ENCODE peak calls at places on chromosomes 11 and 22, in eight cellular contexts. X is body of pancreas, W is right lobe of liver, Q is suprapubic skin, L is upper lobe of right lung, C is mammary epithelial cell, J is ovary, Y is Peyer's patch. U is an unnamed sample. For H3K9me3 and H3K36me3, the result is how much of the 10 kb centered on the place peaks cover.

GRCh38 chr11:67440229-67441081 is 2.8 kb downstream of the CORO1B start:
- DNase-seq in X (no peak), W (no peak), Q (no peak), L (no peak), C (no peak), J (peak), Y (no peak), U (no peak)

GRCh38 chr11:130548491-130548833 is 100.0 kb downstream of the ADAMTS15 start:
- DNase-seq in X (no peak), W (no peak), Q (no peak), L (no peak), C (peak), J (no peak), Y (no peak), U (no peak)

GRCh38 chr22:49697047-49697446 is 130.6 kb downstream of the BRD1 start:
- DNase-seq in X (no peak), W (no peak), Q (no peak), L (no peak), C (no peak), J (no peak), Y (no peak), U (no peak)

GRCh38 chr11:122723576-122723975 is 68.1 kb downstream of the UBASH3B start:
- DNase-seq in X (no peak), W (no peak), Q (no peak), L (no peak), C (no peak), J (no peak), Y (no peak), U (no peak)

GRCh38 chr22:16956290-16956689 is 51.7 kb downstream of the GAB4 start:
- DNase-seq in X (no peak), W (no peak), Q (no peak), L (no peak), C (no peak), J (no peak), Y (no peak), U (no peak)

GRCh38 chr11:17604201-17604912 is 57.3 kb downstream of the OTOG start:
- DNase-seq in X (no peak), W (no peak), Q (no peak), L (peak), C (no peak), J (no peak), Y (peak), U (no peak)

GRCh38 chr22:22603470-22603947 is 40.9 kb upstream of the GGTLC2 start:
- DNase-seq in X (no peak), W (no peak), Q (no peak), L (no peak), C (no peak), J (no peak), Y (no peak), U (no peak)

GRCh38 chr11:66687831-66688281 is 10.2 kb upstream of the RBM4B start:
- DNase-seq in X (no peak), W (no peak), Q (no peak), L (peak), C (no peak), J (no peak), Y (no peak), U (no peak)

GRCh38 chr11:33040862-33041453 is 1.6 kb downstream of the TCP11L1 start:
- DNase-seq in X (no peak), W (no peak), Q (no peak), L (no peak), C (no peak), J (no peak), Y (no peak), U (no peak)

GRCh38 chr11:96778272-96778671 is 388.5 kb downstream of the JRKL start:
- DNase-seq in X (no peak), W (no peak), Q (no peak), L (no peak), C (no peak), J (no peak), Y (no peak), U (no peak)

GRCh38 chr11:62574363-62575057 is 819 bp upstream of the EEF1G start:
- DNase-seq in X (peak), W (peak), Q (no peak), L (peak), C (no peak), J (peak), Y (peak), U (peak)

GRCh38 chr22:38401336-38402084 is 53.5 kb downstream of the KCNJ4 start:
- DNase-seq in X (no peak), W (no peak), Q (no peak), L (peak), C (no peak), J (no peak), Y (no peak), U (no peak)

DNA sequence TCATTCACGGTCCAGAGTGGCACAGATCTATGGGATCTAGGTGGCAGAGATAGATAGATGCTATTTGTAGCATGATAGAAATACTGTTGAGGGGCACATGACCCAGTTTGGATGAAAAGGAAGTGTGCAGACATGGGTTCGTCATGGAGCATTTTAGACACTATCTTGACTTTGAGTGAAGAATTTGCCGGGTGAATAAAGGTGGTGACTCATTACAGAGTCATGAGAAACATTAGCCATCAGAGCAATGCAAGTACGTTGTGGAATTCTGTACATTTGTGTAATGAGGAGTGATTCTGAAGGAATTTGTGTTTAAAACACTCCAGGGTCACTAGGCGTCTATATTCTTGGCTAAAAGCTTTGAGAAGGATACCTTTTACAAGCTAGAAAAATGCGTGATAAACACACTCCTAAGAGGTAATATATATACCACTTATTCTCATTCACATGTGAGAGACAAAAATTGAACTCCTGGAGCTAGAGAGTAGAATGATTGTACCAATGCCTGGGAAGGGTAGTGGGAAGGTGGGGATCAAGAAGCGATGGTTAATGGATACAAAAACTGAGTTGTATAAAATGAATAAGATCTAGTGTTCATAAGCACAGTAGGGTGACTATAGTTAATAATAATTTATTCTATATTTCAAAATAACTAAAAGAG is 593.7 kb upstream of the LUZP2 start:
- DNase-seq in X (no peak), W (no peak), Q (no peak), L (no peak), C (peak), J (no peak), Y (no peak), U (no peak)
- H3K9me3 ChIP-seq in X (under half), W (under half), Q (under half), L (under half), C (under half), J (under half), Y (under half), U (under half)

GRCh38 chr11:993632-994167 is 42.8 kb downstream of the MUC6 start:
- DNase-seq in X (no peak), W (no peak), Q (no peak), L (no peak), C (no peak), J (no peak), Y (no peak), U (no peak)
- H3K36me3 ChIP-seq in X (under half), W (under half), Q (half or more), L (half or more), C (under half), J (under half), Y (under half), U (half or more)

GRCh38 chr22:37206841-37207821 is 5.1 kb downstream of the SSTR3 start:
- DNase-seq in X (no peak), W (peak), Q (peak), L (peak), C (no peak), J (peak), Y (peak), U (no peak)
- TF ChIP-seq CTCF in X (no peak), W (no peak), Q (no peak), L (no peak), C (no peak), J (no peak), Y (no peak), U (no peak)

GRCh38 chr11:1086171-1087102 is 11.8 kb downstream of the MUC2 start:
- DNase-seq in X (no peak), W (peak), Q (peak), L (peak), C (no peak), J (peak), Y (no peak), U (peak)

GRCh38 chr11:1085440-1086170 is 10.9 kb downstream of the MUC2 start:
- DNase-seq in X (no peak), W (peak), Q (no peak), L (peak), C (no peak), J (peak), Y (no peak), U (no peak)

GRCh38 chr11:1083621-1084551 is 9.2 kb downstream of the MUC2 start:
- DNase-seq in X (no peak), W (peak), Q (no peak), L (peak), C (peak), J (peak), Y (no peak), U (no peak)

GRCh38 chr11:1082728-1083620 is 8.3 kb downstream of the MUC2 start:
- DNase-seq in X (no peak), W (peak), Q (peak), L (peak), C (no peak), J (peak), Y (no peak), U (no peak)

DNA sequence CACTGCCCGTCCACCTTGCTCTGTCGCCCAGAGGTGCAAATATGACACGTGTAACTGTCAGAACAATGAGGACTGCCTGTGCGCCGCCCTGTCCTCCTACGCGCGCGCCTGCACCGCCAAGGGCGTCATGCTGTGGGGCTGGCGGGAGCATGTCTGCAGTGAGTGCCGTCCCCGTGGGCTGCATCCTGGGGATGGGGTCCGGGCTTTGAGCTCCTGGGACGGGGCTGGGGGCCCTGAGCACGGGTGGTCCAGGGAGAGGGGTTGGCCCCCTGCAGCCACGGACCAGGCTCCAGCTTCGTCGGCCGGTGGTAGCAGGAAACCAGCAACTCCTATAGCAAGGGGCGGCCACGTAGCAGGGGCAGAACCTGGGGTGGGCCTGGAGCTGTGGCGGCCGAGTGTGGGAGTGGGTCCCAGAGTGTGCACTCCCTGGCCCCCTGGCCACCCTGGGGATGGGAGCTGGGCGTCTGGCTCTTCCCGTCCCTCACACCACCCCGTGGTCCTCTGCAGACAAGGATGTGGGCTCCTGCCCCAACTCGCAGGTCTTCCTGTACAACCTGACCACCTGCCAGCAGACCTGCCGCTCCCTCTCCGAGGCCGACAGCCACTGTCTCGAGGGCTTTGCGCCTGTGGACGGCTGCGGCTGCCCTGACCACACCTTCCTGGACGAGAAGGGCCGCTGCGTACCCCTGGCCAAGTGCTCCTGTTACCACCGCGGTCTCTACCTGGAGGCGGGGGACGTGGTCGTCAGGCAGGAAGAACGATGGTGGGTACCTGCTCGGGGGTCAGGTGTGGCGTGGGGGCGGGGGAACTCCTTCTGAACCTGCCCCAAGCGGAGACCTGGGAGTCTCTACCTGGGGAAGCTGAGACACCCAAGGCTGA is 10.1 kb downstream of the MUC2 start:
- DNase-seq in X (no peak), W (peak), Q (no peak), L (peak), C (peak), J (peak), Y (no peak), U (no peak)
- H3K9me3 ChIP-seq in X (under half), W (under half), Q (under half), L (under half), C (under half), J (under half), Y (under half), U (under half)

GRCh38 chr11:6611092-6612007 is 666 bp downstream of the TAF10 start:
- DNase-seq in X (peak), W (peak), Q (no peak), L (no peak), C (peak), J (peak), Y (peak), U (peak)
- H3K36me3 ChIP-seq in X (under half), W (half or more), Q (under half), L (half or more), C (under half), J (under half), Y (under half), U (under half)

GRCh38 chr11:14973621-14974020 is 1.5 kb upstream of the CALCA start:
- DNase-seq in X (peak), W (no peak), Q (no peak), L (peak), C (no peak), J (no peak), Y (no peak), U (peak)

GRCh38 chr11:14977481-14977880 is 5.3 kb upstream of the CALCA start:
- DNase-seq in X (no peak), W (no peak), Q (no peak), L (no peak), C (no peak), J (no peak), Y (no peak), U (no peak)

GRCh38 chr11:14972581-14973490 is 685 bp upstream of the CALCA start:
- DNase-seq in X (no peak), W (no peak), Q (no peak), L (no peak), C (no peak), J (no peak), Y (no peak), U (no peak)

GRCh38 chr11:14974021-14974698 is 2.0 kb upstream of the CALCA start:
- DNase-seq in X (peak), W (no peak), Q (no peak), L (no peak), C (no peak), J (no peak), Y (no peak), U (no peak)

GRCh38 chr11:14974723-14975587 is 2.8 kb upstream of the CALCA start:
- DNase-seq in X (peak), W (peak), Q (no peak), L (peak), C (peak), J (no peak), Y (peak), U (peak)
- TF ChIP-seq CTCF in X (peak), W (peak), Q (no peak), L (peak), C (peak), J (no peak), Y (peak), U (peak)

GRCh38 chr22:48541401-48542098 is 1286.1 kb downstream of the BRD1 start:
- DNase-seq in X (no peak), W (no peak), Q (no peak), L (no peak), C (no peak), J (no peak), Y (no peak), U (no peak)
- H3K9me3 ChIP-seq in X (under half), W (under half), Q (under half), L (under half), C (under half), J (under half), Y (under half), U (under half)

GRCh38 chr22:19407649-19408606 is 23.6 kb downstream of the HIRA start:
- DNase-seq in X (peak), W (no peak), Q (no peak), L (no peak), C (no peak), J (peak), Y (no peak), U (peak)
- H3K36me3 ChIP-seq in X (under half), W (half or more), Q (half or more), L (half or more), C (under half), J (under half), Y (under half), U (half or more)

DNA sequence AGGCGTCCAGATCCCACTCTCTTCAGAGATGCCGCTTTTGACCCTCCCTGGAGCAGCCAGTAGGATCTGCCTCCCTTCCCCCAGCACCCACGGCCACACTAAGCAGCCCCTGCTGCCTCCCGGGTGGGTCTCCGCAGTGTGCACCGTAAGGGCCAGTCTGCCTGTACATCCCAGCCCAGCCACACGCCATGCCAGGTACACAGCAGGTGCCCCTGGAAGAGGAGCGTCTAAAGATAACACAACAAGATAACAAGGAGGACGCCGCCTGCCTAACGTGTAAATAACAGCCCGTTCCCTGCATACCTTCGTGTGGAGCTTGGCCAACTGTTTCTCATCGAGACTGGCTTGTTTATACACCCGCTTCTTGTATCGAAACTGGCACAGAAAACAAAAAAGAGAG is 139.4 kb downstream of the SHANK2 start:
- DNase-seq in X (peak), W (no peak), Q (no peak), L (no peak), C (no peak), J (no peak), Y (no peak), U (no peak)
- TF ChIP-seq CTCF in X (no peak), W (no peak), Q (no peak), L (no peak), C (no peak), J (no peak), Y (no peak), U (no peak)

GRCh38 chr11:58939277-58939676 is at the start of gene GLYATL1:
- DNase-seq in X (no peak), W (peak), Q (no peak), L (no peak), C (no peak), J (no peak), Y (no peak), U (no peak)

GRCh38 chr11:58941838-58942237 is 2.5 kb downstream of the GLYATL1 start:
- DNase-seq in X (no peak), W (no peak), Q (no peak), L (no peak), C (no peak), J (no peak), Y (no peak), U (no peak)

GRCh38 chr11:58934945-58935513 is 4.3 kb upstream of the GLYATL1 start:
- DNase-seq in X (no peak), W (no peak), Q (no peak), L (no peak), C (no peak), J (no peak), Y (no peak), U (no peak)

GRCh38 chr11:58940028-58940427 is 740 bp downstream of the GLYATL1 start:
- DNase-seq in X (no peak), W (no peak), Q (no peak), L (no peak), C (no peak), J (no peak), Y (no peak), U (no peak)

DNA sequence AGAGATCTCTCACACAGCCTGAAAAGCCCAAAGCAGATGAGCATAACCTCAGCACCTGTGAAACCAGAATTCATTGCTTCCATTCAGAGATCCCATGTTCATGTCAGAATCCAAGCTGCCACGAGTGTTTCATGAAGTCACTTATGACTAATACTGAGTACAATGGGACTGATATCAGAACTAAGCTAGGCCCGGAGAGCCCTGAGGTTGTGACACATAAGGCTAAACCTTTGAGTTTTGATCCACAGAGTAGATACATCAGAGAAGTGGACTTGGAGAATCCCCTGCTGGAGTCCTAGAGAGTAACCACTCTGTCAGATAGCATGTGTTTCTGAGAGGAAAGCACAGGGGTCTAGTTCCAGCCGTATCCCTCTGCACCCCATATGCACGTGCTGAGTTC is 890 bp upstream of the GLYATL1 start:
- DNase-seq in X (no peak), W (no peak), Q (no peak), L (no peak), C (no peak), J (no peak), Y (no peak), U (no peak)
- H3K9me3 ChIP-seq in X (under half), W (under half), Q (under half), L (under half), C (under half), J (under half), Y (under half), U (under half)